ENCODE peak calls at places on chromosomes 16 and 17, in nine cellular contexts. S, Z, P, Q, K, F, W, D and Y are unnamed samples.

GRCh38 chr17:2395258-2396170 is 5.3 kb downstream of the MNT start:
- DNase-seq in W (no peak), Z (peak), Q (peak), P (no peak), K (no peak), D (no peak), S (no peak), F (peak), Y (no peak)

GRCh38 chr16:14392960-14393359 is 237.1 kb downstream of the PARN start:
- DNase-seq in D (peak), P (no peak), W (no peak), K (no peak), S (no peak), Q (no peak), Z (no peak), F (no peak), Y (no peak)

GRCh38 chr16:24993722-24994686 is 21.2 kb downstream of the ARHGAP17 start:
- DNase-seq in W (peak), Z (peak), P (peak), S (no peak), F (no peak), K (no peak), Q (peak), D (no peak), Y (peak)

GRCh38 chr17:14919049-14919545 is 346.0 kb downstream of the PMP22 start:
- DNase-seq in Q (no peak), P (no peak), K (no peak), Z (no peak), W (no peak), D (no peak), F (no peak), S (no peak), Y (no peak)

GRCh38 chr17:81518785-81519283 is 6.2 kb upstream of the ACTG1 start:
- DNase-seq in D (peak), S (no peak), P (no peak), Z (no peak), Q (peak), K (no peak), F (no peak), W (no peak), Y (no peak)

GRCh38 chr17:7083592-7083991 is 3.5 kb upstream of the CLEC10A start:
- DNase-seq in P (peak), Z (peak), D (no peak), K (no peak), W (peak), S (no peak), Q (peak), F (no peak), Y (no peak)

GRCh38 chr16:14109782-14110727 is 38.9 kb downstream of the MRTFB start:
- DNase-seq in F (no peak), K (no peak), Z (no peak), W (peak), P (no peak), Q (no peak), D (no peak), S (no peak), Y (no peak)

GRCh38 chr17:36524428-36524876 is 10.2 kb downstream of the MYO19 start:
- DNase-seq in Z (peak), F (no peak), S (no peak), P (no peak), Q (peak), K (no peak), D (peak), W (peak), Y (no peak)

GRCh38 chr17:66025551-66025950 is 166.4 kb downstream of the CEP112 start:
- DNase-seq in K (no peak), F (no peak), Z (peak), W (no peak), S (no peak), D (no peak), Q (peak), P (peak), Y (peak)

GRCh38 chr16:19644877-19645276 is 73.2 kb downstream of the KNOP1 start:
- DNase-seq in S (no peak), K (no peak), D (no peak), Z (peak), F (no peak), P (no peak), W (no peak), Q (no peak), Y (no peak)

GRCh38 chr16:88451586-88452484 is 1.2 kb upstream of the ZFPM1 start:
- DNase-seq in Z (no peak), D (no peak), P (no peak), F (no peak), K (no peak), Q (no peak), W (peak), S (no peak), Y (no peak)

GRCh38 chr17:19538095-19539039 is 4.7 kb downstream of the SLC47A1 start:
- DNase-seq in P (no peak), W (no peak), S (no peak), F (no peak), K (no peak), Q (no peak), Z (no peak), D (peak), Y (no peak)

GRCh38 chr17:66401364-66401763 is 99.0 kb downstream of the PRKCA start:
- DNase-seq in W (no peak), D (no peak), Z (no peak), S (no peak), F (no peak), P (no peak), K (no peak), Q (no peak), Y (no peak)

GRCh38 chr17:79223471-79223870 is 148.8 kb downstream of the ENGASE start:
- DNase-seq in Q (no peak), S (no peak), W (no peak), F (no peak), Z (no peak), K (no peak), P (no peak), D (no peak), Y (no peak)

GRCh38 chr17:50272246-50272645 is 2.0 kb upstream of the TMEM92 start:
- DNase-seq in P (no peak), Z (no peak), D (no peak), F (no peak), W (no peak), K (no peak), S (no peak), Q (no peak), Y (no peak)

GRCh38 chr17:80793421-80793820 is 198.2 kb upstream of the CHMP6 start:
- DNase-seq in K (no peak), S (no peak), F (peak), D (no peak), Z (no peak), P (no peak), W (no peak), Q (no peak), Y (no peak)

GRCh38 chr17:19714542-19715411 is 1.6 kb downstream of the SLC47A2 start:
- DNase-seq in P (no peak), S (peak), Z (no peak), K (no peak), Q (no peak), F (no peak), D (no peak), W (no peak), Y (no peak)

GRCh38 chr16:85238233-85238647 is 126.0 kb upstream of the CIBAR2 start:
- DNase-seq in P (peak), F (peak), K (no peak), S (no peak), Q (peak), Z (peak), D (no peak), W (no peak), Y (no peak)

GRCh38 chr16:5070431-5071186 is 1.0 kb upstream of the ALG1 start:
- DNase-seq in F (peak), S (no peak), K (no peak), P (no peak), W (no peak), Q (no peak), D (no peak), Z (no peak), Y (no peak)

GRCh38 chr17:16322636-16323035 is 30.6 kb downstream of the CENPV start:
- DNase-seq in W (peak), S (no peak), F (no peak), K (no peak), P (no peak), D (no peak), Z (peak), Q (peak), Y (peak)

GRCh38 chr17:74274060-74274702 is at the start of gene DNAI2:
- DNase-seq in W (no peak), Q (no peak), Z (no peak), P (no peak), D (no peak), K (no peak), S (peak), F (no peak), Y (no peak)

GRCh38 chr17:59698143-59698542 is 9.1 kb downstream of the PTRH2 start:
- DNase-seq in Q (no peak), F (no peak), S (no peak), K (no peak), Z (no peak), W (no peak), P (no peak), D (no peak), Y (no peak)

GRCh38 chr16:12802661-12803060 is 1.0 kb downstream of the CPPED1 start:
- DNase-seq in P (no peak), K (no peak), S (no peak), F (no peak), W (no peak), D (no peak), Z (no peak), Q (peak), Y (no peak)

GRCh38 chr16:49827806-49828428 is 28.0 kb downstream of the ZNF423 start:
- DNase-seq in W (no peak), Z (no peak), K (no peak), F (no peak), D (no peak), S (no peak), Q (no peak), P (peak), Y (no peak)

GRCh38 chr16:2968368-2968737 is 795 bp upstream of the PAQR4 start:
- DNase-seq in P (no peak), Q (no peak), D (no peak), S (no peak), W (no peak), K (no peak), F (no peak), Z (no peak), Y (no peak)

GRCh38 chr16:53848277-53848942 is 144.5 kb downstream of the FTO start:
- DNase-seq in F (no peak), P (no peak), Q (no peak), W (no peak), Z (no peak), K (no peak), D (no peak), S (no peak), Y (no peak)

GRCh38 chr17:35514561-35514960 is 22.9 kb downstream of the SLFN12L start:
- DNase-seq in Z (no peak), W (no peak), Q (peak), P (no peak), F (no peak), D (no peak), K (no peak), S (no peak), Y (no peak)

GRCh38 chr17:35726609-35727460 is 4.6 kb upstream of the RASL10B start:
- DNase-seq in W (peak), D (no peak), S (no peak), F (no peak), Q (peak), P (peak), Z (peak), K (no peak), Y (peak)

GRCh38 chr17:8164815-8165131 is 2.0 kb upstream of the VAMP2 start:
- DNase-seq in D (no peak), K (no peak), Q (no peak), S (no peak), W (no peak), Z (no peak), F (no peak), P (no peak), Y (no peak)

GRCh38 chr17:31061678-31062077 is 33.1 kb upstream of the NF1 start:
- DNase-seq in W (peak), D (peak), S (no peak), F (no peak), Z (no peak), Q (no peak), K (no peak), P (no peak), Y (no peak)

GRCh38 chr17:7102421-7102820 is 12.2 kb downstream of the ASGR2 start:
- DNase-seq in K (no peak), S (no peak), P (no peak), F (no peak), D (no peak), Z (no peak), W (no peak), Q (no peak), Y (no peak)

GRCh38 chr17:17834974-17835373 is 1.8 kb downstream of the SREBF1 start:
- DNase-seq in W (no peak), K (no peak), P (no peak), Q (no peak), F (no peak), Z (no peak), S (no peak), D (no peak), Y (no peak)

GRCh38 chr17:82952019-82952418 is 112.2 kb upstream of the ZNF750 start:
- DNase-seq in K (no peak), W (no peak), S (no peak), Z (no peak), Q (no peak), P (no peak), F (peak), D (no peak), Y (no peak)

GRCh38 chr17:69175812-69176517 is 34.3 kb upstream of the ABCA6 start:
- DNase-seq in S (no peak), Z (peak), K (no peak), P (peak), F (no peak), W (peak), Q (peak), D (no peak), Y (peak)

GRCh38 chr17:17093764-17094163 is 51.5 kb downstream of the MPRIP start:
- DNase-seq in W (no peak), F (no peak), Q (no peak), P (no peak), K (no peak), D (no peak), Z (no peak), S (no peak), Y (no peak)

GRCh38 chr16:74466872-74467271 is 45.6 kb upstream of the CLEC18B start:
- DNase-seq in Q (no peak), F (no peak), S (no peak), W (no peak), D (peak), P (no peak), K (no peak), Z (no peak), Y (no peak)

GRCh38 chr17:41629316-41629715 is 4.9 kb upstream of the KRT17 start:
- DNase-seq in K (no peak), W (no peak), Q (no peak), Z (no peak), S (no peak), D (no peak), F (no peak), P (no peak), Y (no peak)

GRCh38 chr16:3659200-3659599 is 4.7 kb downstream of the DNASE1 start:
- DNase-seq in W (peak), S (no peak), F (no peak), Q (peak), P (peak), D (no peak), K (no peak), Z (peak), Y (peak)

GRCh38 chr17:59380474-59380873 is 49.0 kb downstream of the YPEL2 start:
- DNase-seq in K (no peak), P (no peak), F (no peak), W (no peak), D (no peak), Z (no peak), S (no peak), Q (no peak), Y (no peak)